ENCODE peak calls at places on chromosomes 11 and 22, in ten cellular contexts. One of them, this sample, is unnamed.

GRCh38 chr11:11993814-11994213 is 14.6 kb downstream of the DKK3 start:
- DNase-seq in K562: peak
- DNase-seq in spleen: no peak
- DNase-seq in stomach: no peak
- DNase-seq in H1: no peak
- DNase-seq in SK-N-SH: peak
- DNase-seq in upper lobe of left lung: no peak
- DNase-seq in GM12878: no peak
- DNase-seq in transverse colon: no peak
- DNase-seq in HepG2: no peak
- DNase-seq in this sample: peak

GRCh38 chr11:61781585-61781984 is 10.8 kb downstream of the TMEM258 start:
- DNase-seq in K562: no peak
- DNase-seq in spleen: no peak
- DNase-seq in stomach: no peak
- DNase-seq in H1: no peak
- DNase-seq in SK-N-SH: no peak
- DNase-seq in upper lobe of left lung: no peak
- DNase-seq in GM12878: no peak
- DNase-seq in transverse colon: no peak
- DNase-seq in HepG2: no peak
- DNase-seq in this sample: no peak

GRCh38 chr11:108216988-108217387 is 5.5 kb downstream of the NPAT start:
- DNase-seq in K562: peak
- DNase-seq in spleen: no peak
- DNase-seq in stomach: no peak
- DNase-seq in H1: no peak
- DNase-seq in SK-N-SH: no peak
- DNase-seq in upper lobe of left lung: no peak
- DNase-seq in GM12878: no peak
- DNase-seq in transverse colon: no peak
- DNase-seq in HepG2: no peak
- DNase-seq in this sample: no peak

GRCh38 chr11:75286826-75287465 is 46.4 kb downstream of the TPBGL start:
- DNase-seq in K562: no peak
- DNase-seq in spleen: no peak
- DNase-seq in stomach: no peak
- DNase-seq in H1: no peak
- DNase-seq in SK-N-SH: no peak
- DNase-seq in upper lobe of left lung: no peak
- DNase-seq in GM12878: no peak
- DNase-seq in transverse colon: no peak
- DNase-seq in HepG2: no peak
- DNase-seq in this sample: no peak

GRCh38 chr11:118921121-118921928 is 4.4 kb downstream of the BCL9L start:
- DNase-seq in K562: peak
- DNase-seq in spleen: peak
- DNase-seq in stomach: no peak
- DNase-seq in H1: no peak
- DNase-seq in SK-N-SH: peak
- DNase-seq in upper lobe of left lung: no peak
- DNase-seq in GM12878: no peak
- DNase-seq in transverse colon: peak
- DNase-seq in HepG2: peak
- DNase-seq in this sample: peak

GRCh38 chr11:59180168-59180567 is 8.2 kb downstream of the DTX4 start:
- DNase-seq in K562: no peak
- DNase-seq in spleen: no peak
- DNase-seq in stomach: no peak
- DNase-seq in H1: no peak
- DNase-seq in SK-N-SH: no peak
- DNase-seq in upper lobe of left lung: no peak
- DNase-seq in GM12878: no peak
- DNase-seq in transverse colon: no peak
- DNase-seq in HepG2: no peak
- DNase-seq in this sample: no peak

GRCh38 chr22:50445071-50445879 is 29.6 kb downstream of the SBF1 start:
- DNase-seq in K562: no peak
- DNase-seq in spleen: no peak
- DNase-seq in stomach: peak
- DNase-seq in H1: no peak
- DNase-seq in SK-N-SH: peak
- DNase-seq in upper lobe of left lung: peak
- DNase-seq in GM12878: no peak
- DNase-seq in transverse colon: no peak
- DNase-seq in HepG2: no peak
- DNase-seq in this sample: no peak

GRCh38 chr11:130653838-130654601 is 205.6 kb downstream of the ADAMTS15 start:
- DNase-seq in K562: no peak
- DNase-seq in spleen: no peak
- DNase-seq in stomach: peak
- DNase-seq in H1: no peak
- DNase-seq in SK-N-SH: no peak
- DNase-seq in upper lobe of left lung: no peak
- DNase-seq in GM12878: no peak
- DNase-seq in transverse colon: peak
- DNase-seq in HepG2: no peak
- DNase-seq in this sample: no peak

GRCh38 chr11:69642549-69642912 is 1.6 kb downstream of the CCND1 start:
- DNase-seq in K562: peak
- DNase-seq in spleen: peak
- DNase-seq in stomach: peak
- DNase-seq in H1: no peak
- DNase-seq in SK-N-SH: peak
- DNase-seq in upper lobe of left lung: peak
- DNase-seq in GM12878: no peak
- DNase-seq in transverse colon: peak
- DNase-seq in HepG2: no peak
- DNase-seq in this sample: peak

GRCh38 chr11:133157180-133157579 is 375.1 kb downstream of the OPCML start:
- DNase-seq in K562: peak
- DNase-seq in spleen: no peak
- DNase-seq in stomach: no peak
- DNase-seq in H1: no peak
- DNase-seq in SK-N-SH: peak
- DNase-seq in upper lobe of left lung: no peak
- DNase-seq in GM12878: no peak
- DNase-seq in transverse colon: no peak
- DNase-seq in HepG2: no peak
- DNase-seq in this sample: no peak

GRCh38 chr11:82767123-82767522 is 33.5 kb upstream of the FAM181B start:
- DNase-seq in K562: peak
- DNase-seq in spleen: no peak
- DNase-seq in stomach: no peak
- DNase-seq in H1: no peak
- DNase-seq in SK-N-SH: no peak
- DNase-seq in upper lobe of left lung: no peak
- DNase-seq in GM12878: no peak
- DNase-seq in transverse colon: no peak
- DNase-seq in HepG2: no peak
- DNase-seq in this sample: no peak

GRCh38 chr11:66317766-66318575 is 1.1 kb upstream of the CD248 start:
- DNase-seq in K562: no peak
- DNase-seq in spleen: peak
- DNase-seq in stomach: peak
- DNase-seq in H1: no peak
- DNase-seq in SK-N-SH: peak
- DNase-seq in upper lobe of left lung: peak
- DNase-seq in GM12878: no peak
- DNase-seq in transverse colon: peak
- DNase-seq in HepG2: peak
- DNase-seq in this sample: no peak

DNA sequence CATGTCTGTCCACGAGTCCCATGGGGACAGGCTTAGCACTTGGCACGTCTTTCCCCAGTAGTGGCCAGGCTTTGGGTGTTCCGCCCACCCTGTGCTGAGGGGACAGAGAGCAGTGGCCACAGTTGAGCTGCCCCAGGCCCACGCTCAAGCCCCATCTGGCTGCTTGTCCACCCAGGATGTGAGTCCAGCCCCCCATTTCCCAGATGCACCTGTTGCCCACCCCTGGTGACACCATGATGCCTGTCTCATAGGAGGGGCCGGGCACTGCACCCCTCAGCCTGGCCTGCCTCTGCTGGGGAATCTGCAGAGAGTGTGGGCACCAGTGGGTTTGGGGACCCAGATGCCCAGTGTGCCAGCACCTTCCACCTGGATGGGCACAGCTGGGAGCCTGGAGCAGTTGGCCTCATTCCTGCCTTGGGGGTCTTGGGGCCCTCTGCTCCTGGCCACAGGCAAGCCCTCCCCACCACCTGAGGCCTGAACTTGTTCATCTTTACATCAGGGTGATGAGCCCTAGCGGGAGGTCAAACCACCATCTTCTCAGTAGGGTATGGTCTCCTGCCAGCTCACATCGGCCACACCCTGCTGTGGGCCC is 5.7 kb downstream of the SIGIRR start:
- DNase-seq in K562: no peak
- DNase-seq in spleen: no peak
- DNase-seq in stomach: no peak
- DNase-seq in H1: no peak
- DNase-seq in SK-N-SH: no peak
- DNase-seq in upper lobe of left lung: peak
- DNase-seq in GM12878: no peak
- DNase-seq in transverse colon: no peak
- DNase-seq in HepG2: no peak
- DNase-seq in this sample: no peak
- TF ChIP-seq POLR2AphosphoS5 in K562: no peak
- TF ChIP-seq POLR2AphosphoS5 in spleen: no peak
- TF ChIP-seq POLR2AphosphoS5 in stomach: no peak
- TF ChIP-seq POLR2AphosphoS5 in H1: no peak
- TF ChIP-seq POLR2AphosphoS5 in SK-N-SH: no peak
- TF ChIP-seq POLR2AphosphoS5 in upper lobe of left lung: no peak
- TF ChIP-seq POLR2AphosphoS5 in GM12878: no peak
- TF ChIP-seq POLR2AphosphoS5 in transverse colon: no peak
- TF ChIP-seq POLR2AphosphoS5 in HepG2: no peak
- TF ChIP-seq POLR2AphosphoS5 in this sample: no peak

DNA sequence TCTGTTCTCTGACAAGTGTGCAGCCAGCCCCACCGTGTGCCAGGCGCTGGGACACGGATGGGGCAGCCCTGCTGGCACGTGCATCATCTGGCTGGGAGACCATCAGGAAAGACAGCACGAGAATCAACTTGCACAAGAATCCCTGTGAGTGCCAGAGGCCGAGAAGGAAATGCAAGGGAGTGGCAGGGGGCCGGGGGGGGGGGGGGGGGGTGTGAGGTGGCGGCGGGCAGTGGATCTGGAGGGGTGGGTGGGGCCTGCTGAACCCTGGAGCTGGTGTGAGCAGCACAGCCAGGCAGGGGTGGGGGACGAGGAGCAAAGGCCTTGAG is 14.0 kb upstream of the FLRT1 start:
- DNase-seq in K562: no peak
- DNase-seq in spleen: no peak
- DNase-seq in stomach: no peak
- DNase-seq in H1: no peak
- DNase-seq in SK-N-SH: no peak
- DNase-seq in upper lobe of left lung: no peak
- DNase-seq in GM12878: no peak
- DNase-seq in transverse colon: no peak
- DNase-seq in HepG2: no peak
- DNase-seq in this sample: no peak
- TF ChIP-seq POLR2AphosphoS5 in K562: no peak
- TF ChIP-seq POLR2AphosphoS5 in spleen: no peak
- TF ChIP-seq POLR2AphosphoS5 in stomach: no peak
- TF ChIP-seq POLR2AphosphoS5 in H1: no peak
- TF ChIP-seq POLR2AphosphoS5 in SK-N-SH: no peak
- TF ChIP-seq POLR2AphosphoS5 in upper lobe of left lung: no peak
- TF ChIP-seq POLR2AphosphoS5 in GM12878: no peak
- TF ChIP-seq POLR2AphosphoS5 in transverse colon: no peak
- TF ChIP-seq POLR2AphosphoS5 in HepG2: no peak
- TF ChIP-seq POLR2AphosphoS5 in this sample: no peak

GRCh38 chr22:31090217-31091085 is 9.3 kb downstream of the SMTN start:
- DNase-seq in K562: no peak
- DNase-seq in spleen: no peak
- DNase-seq in stomach: no peak
- DNase-seq in H1: no peak
- DNase-seq in SK-N-SH: peak
- DNase-seq in upper lobe of left lung: no peak
- DNase-seq in GM12878: no peak
- DNase-seq in transverse colon: peak
- DNase-seq in HepG2: no peak
- DNase-seq in this sample: no peak
- TF ChIP-seq POLR2AphosphoS5 in K562: no peak
- TF ChIP-seq POLR2AphosphoS5 in spleen: no peak
- TF ChIP-seq POLR2AphosphoS5 in stomach: peak
- TF ChIP-seq POLR2AphosphoS5 in H1: no peak
- TF ChIP-seq POLR2AphosphoS5 in SK-N-SH: no peak
- TF ChIP-seq POLR2AphosphoS5 in upper lobe of left lung: no peak
- TF ChIP-seq POLR2AphosphoS5 in GM12878: no peak
- TF ChIP-seq POLR2AphosphoS5 in transverse colon: peak
- TF ChIP-seq POLR2AphosphoS5 in HepG2: no peak
- TF ChIP-seq POLR2AphosphoS5 in this sample: no peak

GRCh38 chr11:14971865-14972580 is at the start of gene CALCA:
- DNase-seq in K562: no peak
- DNase-seq in spleen: no peak
- DNase-seq in stomach: no peak
- DNase-seq in H1: no peak
- DNase-seq in SK-N-SH: peak
- DNase-seq in upper lobe of left lung: peak
- DNase-seq in GM12878: no peak
- DNase-seq in transverse colon: no peak
- DNase-seq in HepG2: no peak
- DNase-seq in this sample: no peak

GRCh38 chr11:14974021-14974698 is 2.0 kb upstream of the CALCA start:
- DNase-seq in K562: no peak
- DNase-seq in spleen: no peak
- DNase-seq in stomach: no peak
- DNase-seq in H1: no peak
- DNase-seq in SK-N-SH: peak
- DNase-seq in upper lobe of left lung: peak
- DNase-seq in GM12878: no peak
- DNase-seq in transverse colon: no peak
- DNase-seq in HepG2: no peak
- DNase-seq in this sample: peak

GRCh38 chr11:14972581-14973490 is 685 bp upstream of the CALCA start:
- DNase-seq in K562: no peak
- DNase-seq in spleen: no peak
- DNase-seq in stomach: no peak
- DNase-seq in H1: no peak
- DNase-seq in SK-N-SH: peak
- DNase-seq in upper lobe of left lung: no peak
- DNase-seq in GM12878: no peak
- DNase-seq in transverse colon: no peak
- DNase-seq in HepG2: no peak
- DNase-seq in this sample: no peak

GRCh38 chr11:14974723-14975587 is 2.8 kb upstream of the CALCA start:
- DNase-seq in K562: peak
- DNase-seq in spleen: peak
- DNase-seq in stomach: peak
- DNase-seq in H1: no peak
- DNase-seq in SK-N-SH: peak
- DNase-seq in upper lobe of left lung: no peak
- DNase-seq in GM12878: no peak
- DNase-seq in transverse colon: peak
- DNase-seq in HepG2: peak
- DNase-seq in this sample: peak

GRCh38 chr11:14973621-14974020 is 1.5 kb upstream of the CALCA start:
- DNase-seq in K562: no peak
- DNase-seq in spleen: peak
- DNase-seq in stomach: no peak
- DNase-seq in H1: no peak
- DNase-seq in SK-N-SH: peak
- DNase-seq in upper lobe of left lung: peak
- DNase-seq in GM12878: no peak
- DNase-seq in transverse colon: no peak
- DNase-seq in HepG2: no peak
- DNase-seq in this sample: no peak
- TF ChIP-seq POLR2AphosphoS5 in K562: no peak
- TF ChIP-seq POLR2AphosphoS5 in spleen: no peak
- TF ChIP-seq POLR2AphosphoS5 in stomach: no peak
- TF ChIP-seq POLR2AphosphoS5 in H1: no peak
- TF ChIP-seq POLR2AphosphoS5 in SK-N-SH: no peak
- TF ChIP-seq POLR2AphosphoS5 in upper lobe of left lung: no peak
- TF ChIP-seq POLR2AphosphoS5 in GM12878: no peak
- TF ChIP-seq POLR2AphosphoS5 in transverse colon: no peak
- TF ChIP-seq POLR2AphosphoS5 in HepG2: no peak
- TF ChIP-seq POLR2AphosphoS5 in this sample: no peak